ENCODE peak calls at places on chromosomes 13 and 19, in five cellular contexts. One of them, this sample, is unnamed.

GRCh38 chr19:48900477-48901452 is 653 bp downstream of the NUCB1 start:
- DNase-seq in germinal center: peak
- DNase-seq in effector memory CD4-positive, alpha-beta T cell: no peak
- DNase-seq in activated effector memory CD4-positive, alpha-beta T cell treated with anti-CD3 and anti-CD28 coated beads, Interleukin-2, amount 50 U/mL, for 16 hours: no peak
- DNase-seq in T-helper 1 cell: no peak
- DNase-seq in this sample: no peak

GRCh38 chr13:31670831-31671617 is 68.3 kb upstream of the RXFP2 start:
- DNase-seq in germinal center: no peak
- DNase-seq in effector memory CD4-positive, alpha-beta T cell: no peak
- DNase-seq in T-helper 1 cell: no peak
- DNase-seq in activated effector memory CD4-positive, alpha-beta T cell treated with anti-CD3 and anti-CD28 coated beads, Interleukin-2, amount 50 U/mL, for 16 hours: no peak
- DNase-seq in this sample: no peak

GRCh38 chr19:6452223-6452614 is 7.4 kb downstream of the SLC25A23 start:
- DNase-seq in activated effector memory CD4-positive, alpha-beta T cell treated with anti-CD3 and anti-CD28 coated beads, Interleukin-2, amount 50 U/mL, for 16 hours: no peak
- DNase-seq in effector memory CD4-positive, alpha-beta T cell: no peak
- DNase-seq in T-helper 1 cell: no peak
- DNase-seq in germinal center: no peak
- DNase-seq in this sample: no peak

GRCh38 chr19:30545752-30546151 is 173.6 kb downstream of the ZNF536 start:
- DNase-seq in germinal center: no peak
- DNase-seq in effector memory CD4-positive, alpha-beta T cell: no peak
- DNase-seq in activated effector memory CD4-positive, alpha-beta T cell treated with anti-CD3 and anti-CD28 coated beads, Interleukin-2, amount 50 U/mL, for 16 hours: no peak
- DNase-seq in T-helper 1 cell: no peak
- DNase-seq in this sample: no peak

GRCh38 chr13:52850396-52851152 is 2.1 kb upstream of the PCDH8 start:
- DNase-seq in T-helper 1 cell: no peak
- DNase-seq in germinal center: peak
- DNase-seq in effector memory CD4-positive, alpha-beta T cell: no peak
- DNase-seq in activated effector memory CD4-positive, alpha-beta T cell treated with anti-CD3 and anti-CD28 coated beads, Interleukin-2, amount 50 U/mL, for 16 hours: no peak
- DNase-seq in this sample: no peak

GRCh38 chr13:44870456-44870929 is 118.8 kb downstream of the NUFIP1 start:
- DNase-seq in T-helper 1 cell: no peak
- DNase-seq in effector memory CD4-positive, alpha-beta T cell: no peak
- DNase-seq in germinal center: no peak
- DNase-seq in activated effector memory CD4-positive, alpha-beta T cell treated with anti-CD3 and anti-CD28 coated beads, Interleukin-2, amount 50 U/mL, for 16 hours: no peak
- DNase-seq in this sample: no peak

GRCh38 chr19:5863030-5863665 is 7.2 kb downstream of the FUT5 start:
- DNase-seq in T-helper 1 cell: no peak
- DNase-seq in effector memory CD4-positive, alpha-beta T cell: no peak
- DNase-seq in germinal center: no peak
- DNase-seq in activated effector memory CD4-positive, alpha-beta T cell treated with anti-CD3 and anti-CD28 coated beads, Interleukin-2, amount 50 U/mL, for 16 hours: no peak
- DNase-seq in this sample: no peak

GRCh38 chr19:2252481-2253105 is 3.5 kb downstream of the AMH start:
- DNase-seq in T-helper 1 cell: no peak
- DNase-seq in effector memory CD4-positive, alpha-beta T cell: no peak
- DNase-seq in activated effector memory CD4-positive, alpha-beta T cell treated with anti-CD3 and anti-CD28 coated beads, Interleukin-2, amount 50 U/mL, for 16 hours: no peak
- DNase-seq in germinal center: no peak
- DNase-seq in this sample: no peak

GRCh38 chr13:38686635-38687245 is at the start of gene FREM2:
- DNase-seq in germinal center: no peak
- DNase-seq in activated effector memory CD4-positive, alpha-beta T cell treated with anti-CD3 and anti-CD28 coated beads, Interleukin-2, amount 50 U/mL, for 16 hours: no peak
- DNase-seq in effector memory CD4-positive, alpha-beta T cell: no peak
- DNase-seq in T-helper 1 cell: no peak
- DNase-seq in this sample: no peak

GRCh38 chr19:49567722-49568454 is 12.5 kb downstream of the NOSIP start:
- DNase-seq in activated effector memory CD4-positive, alpha-beta T cell treated with anti-CD3 and anti-CD28 coated beads, Interleukin-2, amount 50 U/mL, for 16 hours: peak
- DNase-seq in germinal center: no peak
- DNase-seq in T-helper 1 cell: peak
- DNase-seq in effector memory CD4-positive, alpha-beta T cell: peak
- DNase-seq in this sample: no peak

GRCh38 chr13:93116809-93117208 is 109.8 kb upstream of the GPC6 start:
- DNase-seq in germinal center: no peak
- DNase-seq in T-helper 1 cell: no peak
- DNase-seq in activated effector memory CD4-positive, alpha-beta T cell treated with anti-CD3 and anti-CD28 coated beads, Interleukin-2, amount 50 U/mL, for 16 hours: no peak
- DNase-seq in effector memory CD4-positive, alpha-beta T cell: no peak
- DNase-seq in this sample: no peak

GRCh38 chr19:15316498-15316897 is 15.8 kb downstream of the BRD4 start:
- DNase-seq in activated effector memory CD4-positive, alpha-beta T cell treated with anti-CD3 and anti-CD28 coated beads, Interleukin-2, amount 50 U/mL, for 16 hours: no peak
- DNase-seq in effector memory CD4-positive, alpha-beta T cell: no peak
- DNase-seq in T-helper 1 cell: no peak
- DNase-seq in germinal center: no peak
- DNase-seq in this sample: no peak

GRCh38 chr19:11452814-11453335 is 17.4 kb downstream of the PRKCSH start:
- DNase-seq in germinal center: no peak
- DNase-seq in effector memory CD4-positive, alpha-beta T cell: no peak
- DNase-seq in T-helper 1 cell: no peak
- DNase-seq in activated effector memory CD4-positive, alpha-beta T cell treated with anti-CD3 and anti-CD28 coated beads, Interleukin-2, amount 50 U/mL, for 16 hours: no peak
- DNase-seq in this sample: no peak

GRCh38 chr19:55253842-55254624 is 4.8 kb downstream of the PPP6R1 start:
- DNase-seq in T-helper 1 cell: no peak
- DNase-seq in germinal center: peak
- DNase-seq in effector memory CD4-positive, alpha-beta T cell: peak
- DNase-seq in activated effector memory CD4-positive, alpha-beta T cell treated with anti-CD3 and anti-CD28 coated beads, Interleukin-2, amount 50 U/mL, for 16 hours: peak
- DNase-seq in this sample: peak